ENCODE peak calls at places on chromosomes 6 and 20, in seven cellular contexts. B is heart left ventricle, F is thyroid gland, I is ovary, R is transverse colon, W is IMR-90, X is stomach. V is an unnamed sample. For H3K4me1, the result is how much of the 10 kb centered on the place peaks cover.

GRCh38 chr6:145075425-145075824 is 659.9 kb downstream of the EPM2A start:
- DNase-seq in B (no peak), F (no peak), I (no peak), R (no peak), W (no peak), X (no peak), V (no peak)

GRCh38 chr20:47795214-47795667 is 10.0 kb upstream of the SULF2 start:
- DNase-seq in B (peak), F (no peak), I (no peak), R (no peak), W (no peak), X (no peak), V (peak)

GRCh38 chr6:89566930-89567634 is 71.5 kb downstream of the LYRM2 start:
- DNase-seq in B (no peak), F (no peak), I (no peak), R (no peak), W (no peak), X (no peak), V (no peak)

GRCh38 chr6:49668083-49668511 is 31.5 kb upstream of the RHAG start:
- DNase-seq in B (no peak), F (no peak), I (no peak), R (no peak), W (no peak), X (no peak), V (no peak)

GRCh38 chr20:29690274-29690673 is 1567.2 kb upstream of the DEFB115 start:
- DNase-seq in B (no peak), F (no peak), I (no peak), R (no peak), W (no peak), X (no peak), V (no peak)

GRCh38 chr6:156583083-156583482 is 194.1 kb upstream of the ARID1B start:
- DNase-seq in B (no peak), F (no peak), I (no peak), R (no peak), W (no peak), X (no peak), V (no peak)

GRCh38 chr20:20732641-20733040 is 20.2 kb upstream of the RALGAPA2 start:
- DNase-seq in B (no peak), F (peak), I (no peak), R (no peak), W (no peak), X (no peak), V (peak)

GRCh38 chr6:148265058-148265457 is 77.6 kb upstream of the SASH1 start:
- DNase-seq in B (no peak), F (peak), I (no peak), R (no peak), W (no peak), X (peak), V (no peak)

GRCh38 chr6:31958412-31958740 is 395 bp downstream of the NELFE start:
- DNase-seq in B (no peak), F (no peak), I (no peak), R (no peak), W (no peak), X (no peak), V (no peak)

GRCh38 chr6:113763883-113764282 is 93.3 kb upstream of the MARCKS start:
- DNase-seq in B (no peak), F (no peak), I (no peak), R (no peak), W (peak), X (no peak), V (no peak)

GRCh38 chr6:113375950-113376846 is 480.9 kb upstream of the MARCKS start:
- DNase-seq in B (no peak), F (no peak), I (no peak), R (no peak), W (peak), X (no peak), V (no peak)

GRCh38 chr20:2657241-2657640 is 4.8 kb downstream of the NOP56 start:
- DNase-seq in B (no peak), F (no peak), I (no peak), R (no peak), W (no peak), X (no peak), V (no peak)

GRCh38 chr6:168713839-168714238 is 272.9 kb downstream of the SMOC2 start:
- DNase-seq in B (no peak), F (peak), I (no peak), R (peak), W (no peak), X (peak), V (no peak)

GRCh38 chr6:106370639-106371038 is 10.1 kb downstream of the CRYBG1 start:
- DNase-seq in B (no peak), F (no peak), I (no peak), R (no peak), W (no peak), X (no peak), V (no peak)

GRCh38 chr6:80437186-80437585 is 330.7 kb downstream of the BCKDHB start:
- DNase-seq in B (no peak), F (no peak), I (no peak), R (no peak), W (peak), X (no peak), V (no peak)

GRCh38 chr6:15344831-15345230 is 99.0 kb downstream of the JARID2 start:
- DNase-seq in B (no peak), F (no peak), I (no peak), R (no peak), W (no peak), X (no peak), V (no peak)

GRCh38 chr6:81770395-81770794 is 17.9 kb upstream of the TENT5A start:
- DNase-seq in B (no peak), F (no peak), I (no peak), R (no peak), W (no peak), X (no peak), V (no peak)

GRCh38 chr6:170042596-170043118 is 248.2 kb downstream of the DLL1 start:
- DNase-seq in B (no peak), F (no peak), I (peak), R (no peak), W (no peak), X (no peak), V (no peak)

GRCh38 chr6:130178692-130179091 is 44.1 kb downstream of the SAMD3 start:
- DNase-seq in B (no peak), F (no peak), I (no peak), R (no peak), W (peak), X (no peak), V (no peak)

GRCh38 chr6:38212579-38212978 is 393.1 kb downstream of the ZFAND3 start:
- DNase-seq in B (no peak), F (no peak), I (no peak), R (no peak), W (no peak), X (no peak), V (no peak)

GRCh38 chr6:34391023-34391485 is 1.4 kb downstream of the NUDT3 start:
- DNase-seq in B (peak), F (peak), I (no peak), R (peak), W (peak), X (no peak), V (peak)

GRCh38 chr6:79868098-79868722 is 79.1 kb downstream of the ELOVL4 start:
- DNase-seq in B (no peak), F (peak), I (no peak), R (no peak), W (peak), X (no peak), V (no peak)

GRCh38 chr6:82910818-82911217 is 154.8 kb downstream of the UBE3D start:
- DNase-seq in B (no peak), F (no peak), I (no peak), R (no peak), W (no peak), X (no peak), V (no peak)

GRCh38 chr6:15303920-15304291 is 58.0 kb downstream of the JARID2 start:
- DNase-seq in B (no peak), F (no peak), I (no peak), R (no peak), W (no peak), X (no peak), V (no peak)

GRCh38 chr20:257419-257818 is at the start of gene DEFB132:
- DNase-seq in B (no peak), F (no peak), I (no peak), R (no peak), W (no peak), X (no peak), V (no peak)

GRCh38 chr6:18110160-18110559 is 12.3 kb downstream of the NHLRC1 start:
- DNase-seq in B (no peak), F (no peak), I (no peak), R (no peak), W (peak), X (no peak), V (peak)

GRCh38 chr6:169957351-169957963 is 206.0 kb downstream of the ERMARD start:
- DNase-seq in B (no peak), F (no peak), I (no peak), R (peak), W (no peak), X (peak), V (no peak)

GRCh38 chr6:135869857-135870256 is 18.4 kb downstream of the PDE7B start:
- DNase-seq in B (no peak), F (no peak), I (no peak), R (no peak), W (peak), X (no peak), V (no peak)

GRCh38 chr6:134706806-134707205 is 243.1 kb downstream of the ALDH8A1 start:
- DNase-seq in B (no peak), F (no peak), I (no peak), R (no peak), W (peak), X (no peak), V (no peak)

GRCh38 chr6:44430322-44430721 is 42.8 kb downstream of the CDC5L start:
- DNase-seq in B (no peak), F (no peak), I (no peak), R (no peak), W (peak), X (no peak), V (no peak)

GRCh38 chr6:129606664-129607063 is 103.3 kb downstream of the ARHGAP18 start:
- DNase-seq in B (no peak), F (no peak), I (no peak), R (no peak), W (peak), X (no peak), V (no peak)

GRCh38 chr6:121393711-121394110 is 41.7 kb upstream of the GJA1 start:
- DNase-seq in B (no peak), F (no peak), I (no peak), R (no peak), W (no peak), X (no peak), V (no peak)

GRCh38 chr6:32081168-32081624 is 27.9 kb downstream of the TNXB start:
- DNase-seq in B (peak), F (peak), I (peak), R (peak), W (peak), X (no peak), V (peak)

GRCh38 chr6:75693534-75693933 is 55.5 kb upstream of the MYO6 start:
- DNase-seq in B (no peak), F (no peak), I (no peak), R (no peak), W (peak), X (no peak), V (no peak)

GRCh38 chr6:169371344-169372144 is 117.9 kb upstream of the THBS2 start:
- DNase-seq in B (no peak), F (no peak), I (no peak), R (no peak), W (peak), X (no peak), V (peak)

GRCh38 chr6:146357578-146358340 is 185.9 kb upstream of the RAB32 start:
- DNase-seq in B (no peak), F (no peak), I (no peak), R (no peak), W (peak), X (no peak), V (no peak)

GRCh38 chr6:114194362-114195343 is 148.2 kb downstream of the HS3ST5 start:
- DNase-seq in B (peak), F (no peak), I (no peak), R (no peak), W (peak), X (peak), V (peak)

GRCh38 chr6:13522639-13523038 is 35.2 kb upstream of the GFOD1 start:
- DNase-seq in B (no peak), F (no peak), I (no peak), R (no peak), W (no peak), X (no peak), V (no peak)

GRCh38 chr6:41574002-41574401 is 27.8 kb downstream of the FOXP4 start:
- DNase-seq in B (no peak), F (no peak), I (no peak), R (no peak), W (no peak), X (no peak), V (no peak)

DNA sequence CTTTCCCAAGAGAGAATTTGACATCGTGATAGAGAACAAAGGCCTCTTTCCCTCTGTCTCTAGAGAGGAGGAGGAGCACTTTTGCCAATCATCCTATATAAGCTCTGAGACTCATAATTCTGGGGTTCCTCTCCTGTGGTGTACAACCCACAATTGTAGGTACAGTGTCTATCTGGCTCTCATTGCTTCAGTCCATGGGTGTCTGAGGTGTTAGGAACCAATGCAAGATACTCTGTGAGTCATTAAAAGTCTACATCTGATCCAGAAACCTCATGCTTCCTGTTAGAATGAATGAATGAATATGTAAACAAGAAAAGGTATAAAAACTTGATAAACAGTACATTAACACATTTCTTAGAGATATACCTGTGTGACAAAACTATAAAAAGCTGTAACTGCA is 356.7 kb downstream of the QKI start:
- DNase-seq in B (no peak), F (no peak), I (no peak), R (no peak), W (no peak), X (no peak), V (no peak)
- H3K4me1 ChIP-seq in B (under half), F (under half), I (under half), R (under half), W (under half), X (under half), V (under half)

DNA sequence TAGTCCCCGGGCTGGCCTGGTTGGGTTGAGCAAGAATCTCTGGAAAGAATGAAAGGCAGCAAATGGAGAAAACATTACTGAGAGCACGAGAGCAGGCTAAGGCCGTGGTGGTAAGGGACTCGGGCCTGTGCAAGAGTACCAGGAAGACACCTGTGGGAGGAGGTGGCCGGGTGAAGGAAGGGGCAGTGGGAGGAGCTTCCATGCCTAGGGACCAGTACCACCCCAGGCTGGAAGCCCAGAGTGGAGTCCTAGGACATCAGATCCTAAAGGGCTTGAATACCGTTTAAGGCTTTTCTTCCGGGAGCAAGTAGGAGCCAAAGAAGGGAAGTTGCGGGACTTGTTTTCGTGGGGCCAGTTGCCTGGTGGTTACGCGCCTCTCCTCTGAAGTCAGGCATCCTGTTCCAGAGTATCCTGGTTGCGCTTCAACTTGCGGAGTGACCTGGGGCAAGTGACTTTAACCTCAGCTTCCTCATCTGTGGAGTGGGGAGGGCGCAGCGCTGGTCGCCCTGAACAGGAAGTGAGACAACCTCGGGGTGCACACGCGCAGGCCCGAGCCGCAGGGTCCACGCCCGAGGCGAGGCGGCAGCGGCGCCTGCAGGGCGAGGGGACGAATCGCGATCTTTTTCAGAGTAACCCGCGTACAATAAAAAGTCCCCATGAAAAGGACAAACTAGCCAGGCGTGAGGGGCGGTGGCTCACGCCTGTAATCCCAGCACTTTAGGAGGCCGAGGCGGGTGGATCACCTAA is 1.1 kb upstream of the TPD52L2 start:
- DNase-seq in B (peak), F (peak), I (peak), R (peak), W (peak), X (peak), V (peak)
- TF ChIP-seq POLR2A in B (no peak), F (peak), I (no peak), R (no peak), W (no peak), X (no peak), V (no peak)

DNA sequence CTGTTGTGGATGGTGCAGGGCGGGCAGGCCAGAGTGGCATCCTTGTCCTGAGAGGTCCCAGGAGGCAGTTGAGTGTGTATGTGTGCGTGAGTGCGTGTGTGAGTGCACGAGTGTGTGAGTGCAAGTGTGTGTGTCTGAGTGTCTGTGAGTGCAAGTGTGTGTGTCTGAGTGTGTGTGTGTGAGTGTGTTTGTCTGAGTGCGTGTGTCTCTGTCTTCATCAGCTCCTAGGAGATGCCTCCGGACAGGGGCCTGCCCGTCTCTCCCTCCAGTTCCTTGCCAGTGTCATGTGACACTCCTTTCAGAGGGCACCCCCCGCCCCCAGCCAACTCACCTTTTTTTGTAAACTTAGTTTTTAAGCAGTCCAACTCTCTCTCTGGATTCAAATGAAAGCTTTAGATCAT is 12.3 kb downstream of the IGF2R start:
- DNase-seq in B (no peak), F (no peak), I (no peak), R (no peak), W (no peak), X (no peak), V (no peak)
- H3K4me1 ChIP-seq in B (half or more), F (half or more), I (half or more), R (half or more), W (under half), X (half or more), V (half or more)

GRCh38 chr6:150673720-150674361 is 74.2 kb downstream of the PLEKHG1 start:
- DNase-seq in B (no peak), F (no peak), I (no peak), R (peak), W (no peak), X (no peak), V (no peak)
- TF ChIP-seq POLR2A in B (no peak), F (no peak), I (no peak), R (no peak), W (no peak), X (no peak), V (no peak)

DNA sequence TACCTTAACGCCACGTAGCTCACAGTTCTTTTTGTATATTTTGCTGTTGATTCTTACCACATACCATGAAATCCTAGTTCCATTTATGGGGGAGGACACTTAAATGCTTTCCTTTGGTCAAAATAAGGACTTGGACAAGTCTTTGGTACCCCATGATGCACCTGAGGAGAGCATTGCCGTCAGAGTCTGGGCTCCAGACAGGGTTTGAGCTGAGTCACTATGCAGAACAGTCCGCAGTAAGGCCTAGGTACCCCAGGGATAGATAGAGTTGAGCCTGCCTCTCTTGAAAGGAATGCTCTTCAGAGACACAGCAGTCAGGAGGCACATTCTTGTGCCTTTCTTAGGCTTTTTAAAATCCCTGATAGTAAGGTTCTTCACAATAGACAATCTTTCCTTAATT is 6.0 kb downstream of the PARD6B start:
- DNase-seq in B (no peak), F (peak), I (no peak), R (no peak), W (no peak), X (no peak), V (no peak)
- H3K4me1 ChIP-seq in B (under half), F (under half), I (under half), R (under half), W (under half), X (half or more), V (under half)